ENCODE peak calls at places on chromosomes 5 and 9, in four cellular contexts. M, P, Z and A are unnamed samples.

GRCh38 chr5:171540865-171541264 is 121.4 kb downstream of the FGF18 start:
- DNase-seq in M (no peak), Z (no peak), P (no peak), A (no peak)

GRCh38 chr9:126612813-126613641 is 701 bp upstream of the LMX1B start:
- DNase-seq in Z (no peak), P (no peak), M (no peak), A (no peak)

GRCh38 chr5:65024681-65025080 is 256.0 kb downstream of the CWC27 start:
- DNase-seq in Z (no peak), P (no peak), M (no peak), A (no peak)

GRCh38 chr9:23820731-23821399 is 5.2 kb downstream of the ELAVL2 start:
- DNase-seq in Z (no peak), P (no peak), M (no peak), A (no peak)

GRCh38 chr5:10789021-10789420 is 28.0 kb upstream of the DAP start:
- DNase-seq in Z (peak), M (peak), P (no peak), A (peak)

GRCh38 chr5:178234753-178235599 is 2.4 kb upstream of the PHYKPL start:
- DNase-seq in M (peak), Z (no peak), P (peak), A (peak)

GRCh38 chr9:97803167-97804058 is 49.6 kb upstream of the FOXE1 start:
- DNase-seq in Z (no peak), M (peak), P (peak), A (peak)

GRCh38 chr9:103471241-103471640 is 476.1 kb downstream of the CYLC2 start:
- DNase-seq in M (no peak), P (no peak), Z (no peak), A (no peak)

GRCh38 chr9:112505607-112506006 is 19.0 kb downstream of the KIAA1958 start:
- DNase-seq in P (no peak), Z (no peak), M (no peak), A (no peak)

GRCh38 chr5:57494104-57495098 is 11.8 kb upstream of the ACTBL2 start:
- DNase-seq in P (peak), M (peak), Z (peak), A (peak)

GRCh38 chr5:110335361-110336046 is 391.0 kb downstream of the TMEM232 start:
- DNase-seq in P (no peak), Z (peak), M (peak), A (peak)

GRCh38 chr5:39998518-39998917 is 573.7 kb upstream of the DAB2 start:
- DNase-seq in P (no peak), M (no peak), Z (peak), A (no peak)

GRCh38 chr5:58335518-58335917 is 124.4 kb downstream of the PLK2 start:
- DNase-seq in P (no peak), M (no peak), Z (no peak), A (peak)

DNA sequence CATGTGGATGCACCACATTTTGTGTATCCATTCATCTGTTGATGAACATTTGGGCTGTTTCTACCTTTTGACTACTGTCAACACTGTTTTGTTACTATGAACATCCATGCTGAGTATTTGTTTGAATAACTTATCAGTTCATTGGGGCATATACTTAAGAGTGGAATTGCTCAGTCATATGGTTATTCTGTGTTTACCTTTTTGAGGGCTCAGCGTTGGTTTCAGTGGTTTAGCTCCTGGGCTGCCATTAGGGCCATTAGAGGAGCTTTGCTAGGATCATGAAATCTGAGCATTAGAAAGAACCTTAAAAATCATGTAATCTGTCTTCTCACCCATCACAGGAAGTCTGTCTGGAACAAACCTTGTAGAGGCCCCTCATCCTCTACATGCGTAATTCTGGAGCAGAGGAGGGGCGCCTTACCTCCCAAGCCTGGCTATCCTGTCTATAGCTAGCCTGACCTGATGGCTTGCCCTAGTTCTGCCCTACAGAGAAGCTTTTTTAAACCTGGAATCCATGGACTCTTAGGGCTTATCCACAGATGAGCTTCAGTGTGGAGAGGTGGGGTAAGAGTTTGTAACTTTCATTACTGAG is 92.9 kb downstream of the PDZD2 start:
- DNase-seq in M (no peak), P (no peak), Z (no peak), A (no peak)
- TF ChIP-seq CTCF in M (no peak), P (no peak), Z (no peak), A (no peak)

DNA sequence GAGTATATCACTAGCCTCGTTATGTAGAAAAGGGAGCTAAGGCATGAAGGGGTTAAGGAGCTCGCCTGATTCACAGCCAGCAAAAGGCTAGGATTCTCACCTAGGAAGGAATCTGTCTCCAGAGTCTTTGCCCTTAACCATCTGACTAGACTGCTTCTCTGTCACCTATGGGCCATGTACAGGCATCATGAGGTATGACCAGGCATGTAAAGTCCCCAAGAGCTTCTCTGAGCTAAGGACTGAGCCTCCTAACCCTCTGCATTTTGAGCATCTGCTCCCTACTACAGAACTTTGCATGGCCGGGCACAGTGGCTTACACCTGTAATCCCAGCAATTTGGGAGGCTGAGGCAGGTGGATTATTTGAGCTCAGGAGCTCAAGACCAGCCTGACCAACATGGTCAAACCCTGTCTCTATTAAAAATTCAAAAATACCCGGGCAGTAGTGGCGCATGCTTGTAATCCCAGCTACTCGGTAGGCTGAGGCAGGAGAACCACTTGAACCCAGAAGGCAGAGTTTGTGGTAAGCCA is 33.3 kb upstream of the IL7R start:
- DNase-seq in M (no peak), P (no peak), Z (no peak), A (no peak)
- TF ChIP-seq CTCF in M (no peak), P (no peak), Z (no peak), A (no peak)

GRCh38 chr9:108411632-108412031 is 444.2 kb downstream of the ACTL7B start:
- DNase-seq in M (no peak), Z (no peak), P (no peak), A (no peak)

GRCh38 chr9:108416321-108416720 is 439.5 kb downstream of the ACTL7B start:
- DNase-seq in M (peak), P (no peak), Z (no peak), A (peak)

GRCh38 chr9:108417726-108418125 is 438.1 kb downstream of the ACTL7B start:
- DNase-seq in Z (no peak), M (no peak), P (no peak), A (peak)

GRCh38 chr9:108410161-108410560 is 445.6 kb downstream of the ACTL7B start:
- DNase-seq in Z (no peak), M (no peak), P (no peak), A (no peak)

GRCh38 chr9:108412755-108413154 is 443.0 kb downstream of the ACTL7B start:
- DNase-seq in M (no peak), P (no peak), Z (peak), A (no peak)
- TF ChIP-seq CTCF in M (no peak), P (no peak), Z (peak), A (no peak)

GRCh38 chr9:109479822-109480221 is 18.3 kb downstream of the PTPN3 start:
- DNase-seq in P (no peak), M (no peak), Z (no peak), A (no peak)

GRCh38 chr9:109483771-109484442 is 14.2 kb downstream of the PTPN3 start:
- DNase-seq in Z (no peak), P (no peak), M (no peak), A (no peak)

GRCh38 chr9:109481747-109482325 is 16.3 kb downstream of the PTPN3 start:
- DNase-seq in P (no peak), Z (no peak), M (no peak), A (no peak)

GRCh38 chr9:109478665-109479380 is 19.3 kb downstream of the PTPN3 start:
- DNase-seq in Z (no peak), M (no peak), P (no peak), A (no peak)

GRCh38 chr9:109482391-109482916 is 15.7 kb downstream of the PTPN3 start:
- DNase-seq in P (no peak), M (no peak), Z (no peak), A (no peak)
- TF ChIP-seq CTCF in P (no peak), M (no peak), Z (no peak), A (no peak)

GRCh38 chr5:54159153-54159836 is 151.1 kb downstream of the ARL15 start:
- DNase-seq in M (no peak), P (no peak), Z (no peak), A (no peak)
- TF ChIP-seq CTCF in M (no peak), P (no peak), Z (no peak), A (no peak)

GRCh38 chr9:123938401-123938800 is 8.5 kb upstream of the DENND1A start:
- DNase-seq in P (no peak), Z (no peak), M (no peak), A (no peak)

GRCh38 chr9:123943671-123944070 is 13.7 kb upstream of the DENND1A start:
- DNase-seq in Z (no peak), P (no peak), M (no peak), A (no peak)

GRCh38 chr9:123942542-123942941 is 12.6 kb upstream of the DENND1A start:
- DNase-seq in P (no peak), Z (no peak), M (no peak), A (no peak)

GRCh38 chr9:123941535-123942070 is 11.7 kb upstream of the DENND1A start:
- DNase-seq in P (no peak), M (no peak), Z (no peak), A (no peak)

GRCh38 chr9:123940721-123941534 is 11.0 kb upstream of the DENND1A start:
- DNase-seq in Z (no peak), P (no peak), M (no peak), A (no peak)
- TF ChIP-seq CTCF in Z (no peak), P (no peak), M (peak), A (peak)

DNA sequence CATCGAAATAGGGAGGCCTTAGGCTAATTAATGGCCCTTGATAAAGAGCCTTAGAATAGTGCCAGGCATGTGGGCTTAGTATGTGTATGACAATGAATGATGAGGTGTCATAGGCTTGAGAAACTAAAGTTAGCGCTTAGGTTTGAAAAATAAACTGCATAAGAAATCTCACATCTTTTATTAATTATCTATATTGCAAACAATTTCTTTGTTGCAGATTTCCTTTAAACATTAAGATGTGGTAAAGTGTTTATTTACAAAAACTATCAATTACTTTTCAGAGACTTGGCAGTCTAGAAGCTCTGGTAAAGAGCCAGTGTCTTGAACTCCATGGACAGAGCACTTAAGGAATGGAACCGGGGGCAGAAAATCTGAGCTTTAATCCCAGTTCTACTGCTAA is 23.1 kb downstream of the MAP1B start:
- DNase-seq in Z (no peak), P (no peak), M (peak), A (no peak)
- TF ChIP-seq CTCF in Z (no peak), P (no peak), M (no peak), A (no peak)

GRCh38 chr5:175868996-175869638 is 2.3 kb upstream of the CPLX2 start:
- DNase-seq in P (no peak), Z (no peak), M (no peak), A (no peak)

GRCh38 chr5:175866377-175866907 is 4.9 kb upstream of the CPLX2 start:
- DNase-seq in M (no peak), Z (no peak), P (no peak), A (no peak)

GRCh38 chr5:175870820-175871447 is 444 bp upstream of the CPLX2 start:
- DNase-seq in M (no peak), P (no peak), Z (no peak), A (no peak)

GRCh38 chr5:175868348-175868723 is 3.0 kb upstream of the CPLX2 start:
- DNase-seq in Z (no peak), P (no peak), M (no peak), A (no peak)

DNA sequence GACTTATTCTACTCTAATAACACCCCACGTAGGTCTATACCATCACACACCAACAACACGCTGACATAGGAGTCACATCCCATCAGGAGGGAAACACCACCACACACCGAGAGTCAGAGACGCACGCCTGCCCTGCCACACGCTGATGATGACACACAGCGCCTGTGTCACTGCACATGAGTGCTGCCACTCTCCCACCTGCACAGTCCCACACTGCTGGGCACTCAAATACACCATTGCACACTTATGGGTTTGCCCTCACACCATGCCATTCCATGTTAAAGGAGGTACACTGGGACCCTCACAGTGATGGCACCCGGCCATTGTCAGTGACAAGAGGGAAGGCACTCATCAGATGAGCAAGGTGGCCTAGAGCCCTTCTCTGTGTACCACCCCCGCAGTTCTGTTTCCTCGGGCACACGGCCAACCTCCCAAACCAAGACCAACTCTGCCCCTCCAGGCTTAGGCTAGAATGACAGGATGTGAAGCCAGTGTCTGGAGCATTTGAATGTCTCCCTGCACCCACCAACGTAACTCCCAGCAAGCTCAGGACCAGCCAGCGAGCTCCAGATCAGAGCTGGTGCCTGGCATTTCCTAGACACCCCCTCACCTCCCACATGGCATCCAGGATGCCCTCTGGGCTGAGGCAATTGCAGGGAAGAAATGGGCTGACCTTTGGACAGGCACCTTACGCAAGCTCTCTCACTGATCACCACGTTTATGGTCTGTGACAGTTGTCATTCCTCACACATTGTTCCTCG is 3.6 kb upstream of the CPLX2 start:
- DNase-seq in Z (no peak), P (no peak), M (no peak), A (no peak)
- TF ChIP-seq CTCF in Z (peak), P (no peak), M (no peak), A (no peak)